ENCODE peak calls at places on chromosome 20, in seven cellular contexts. N is cardiac fibroblast; G is substantia nigra; Z is posterior cingulate gyrus; W is Panc1; L is DMS153; R is stimulated activated CD4-positive, alpha-beta T cell treated with anti-CD3 and anti-CD28 coated beads, Interleukin-2, amount 100 ng/mL, for 24 hours. J is an unnamed sample.

GRCh38 chr20:5160882-5161281 is 34.1 kb downstream of the CDS2 start:
- DNase-seq in W (no peak), L (no peak), N (no peak), G (no peak), R (no peak), Z (no peak), J (no peak)

GRCh38 chr20:22282696-22283095 is 301.7 kb downstream of the FOXA2 start:
- DNase-seq in W (no peak), N (no peak), R (no peak), Z (no peak), G (no peak), L (no peak), J (no peak)

GRCh38 chr20:16007978-16008377 is 565.3 kb downstream of the KIF16B start:
- DNase-seq in L (no peak), G (no peak), Z (no peak), N (no peak), W (no peak), R (no peak), J (no peak)

GRCh38 chr20:59993736-59994484 is 35.7 kb downstream of the CDH26 start:
- DNase-seq in N (no peak), Z (no peak), G (no peak), L (no peak), W (no peak), R (no peak), J (no peak)

GRCh38 chr20:33443006-33443511 is 504 bp downstream of the SNTA1 start:
- DNase-seq in Z (peak; percentile 71), N (no peak), R (peak; percentile 39), G (no peak), L (no peak), W (no peak), J (no peak)

GRCh38 chr20:37856932-37857660 is 45.8 kb upstream of the VSTM2L start:
- DNase-seq in L (no peak), Z (no peak), G (no peak), N (peak; percentile 58), R (no peak), W (no peak), J (no peak)

GRCh38 chr20:56431451-56431850 is 19.4 kb downstream of the CASS4 start:
- DNase-seq in L (no peak), W (no peak), N (no peak), G (no peak), R (no peak), Z (no peak), J (no peak)

GRCh38 chr20:20530428-20531151 is 162.7 kb downstream of the INSM1 start:
- DNase-seq in W (no peak), Z (peak; percentile 68), N (no peak), R (no peak), L (no peak), G (no peak), J (no peak)

GRCh38 chr20:57678340-57678739 is 31.5 kb downstream of the PMEPA1 start:
- DNase-seq in R (no peak), L (no peak), N (no peak), Z (peak; percentile 90), W (no peak), G (no peak), J (peak; percentile 17)

GRCh38 chr20:52103911-52104545 is 87.6 kb downstream of the ZFP64 start:
- DNase-seq in Z (no peak), R (peak; percentile 14), G (no peak), W (no peak), N (peak; percentile 10), L (no peak), J (no peak)

GRCh38 chr20:44166008-44166407 is 21.0 kb downstream of the JPH2 start:
- DNase-seq in L (no peak), G (no peak), W (no peak), N (no peak), R (no peak), Z (no peak), J (no peak)

GRCh38 chr20:3927486-3928291 is 38.5 kb downstream of the PANK2 start:
- DNase-seq in N (peak; percentile 79), L (peak; percentile 43), W (no peak), Z (peak; percentile 86), R (no peak), G (no peak), J (no peak)

GRCh38 chr20:47319517-47320252 is 36.8 kb downstream of the ZMYND8 start:
- DNase-seq in N (peak; percentile 96), L (peak; percentile 87), G (peak; percentile 48), Z (peak; percentile 85), W (no peak), R (no peak), J (peak; percentile 68)

GRCh38 chr20:35615667-35616464 is at the start of gene SPAG4:
- DNase-seq in L (peak; percentile 99), W (peak; percentile 58), Z (peak; percentile 97), G (peak; percentile 64), N (peak; percentile 85), R (peak; percentile 100), J (peak; percentile 94)

GRCh38 chr20:33069706-33070105 is 9.7 kb upstream of the BPIFB4 start:
- DNase-seq in Z (no peak), L (no peak), N (no peak), G (no peak), R (no peak), W (no peak), J (no peak)

GRCh38 chr20:40690836-40691565 is 2.0 kb upstream of the MAFB start:
- DNase-seq in N (no peak), R (no peak), Z (no peak), L (no peak), W (no peak), G (no peak), J (no peak)

GRCh38 chr20:15296422-15296821 is 959.0 kb upstream of the FLRT3 start:
- DNase-seq in N (no peak), Z (no peak), L (no peak), R (no peak), W (no peak), G (no peak), J (no peak)

J was measured in hypothalamus.